ENCODE peak calls at places on chromosomes 12 and 14, in six cellular contexts. I, R, C, U, E and P are unnamed samples.

GRCh38 chr14:68263563-68264350 is 444.2 kb downstream of the RAD51B start:
- DNase-seq in I (peak; percentile 67), R (peak; percentile 58), C (no peak), U (no peak), E (no peak), P (peak; percentile 51)

GRCh38 chr12:56151672-56152131 is 685 bp upstream of the MYL6B start:
- DNase-seq in I (peak; percentile 24), R (no peak), C (peak; percentile 63), U (peak; percentile 68), E (peak; percentile 70), P (no peak)

GRCh38 chr12:66813137-66813867 is 134.4 kb upstream of the GRIP1 start:
- DNase-seq in I (no peak), R (no peak), C (no peak), U (no peak), E (no peak), P (no peak)

GRCh38 chr12:98601924-98602323 is 8.4 kb downstream of the SLC25A3 start:
- DNase-seq in I (no peak), R (no peak), C (no peak), U (no peak), E (no peak), P (no peak)

GRCh38 chr14:101509730-101510371 is 51.4 kb upstream of the DIO3 start:
- DNase-seq in I (no peak), R (no peak), C (no peak), U (no peak), E (peak; percentile 24), P (no peak)

GRCh38 chr14:100476012-100476822 is 111.0 kb downstream of the BEGAIN start:
- DNase-seq in I (peak; percentile 96), R (peak; percentile 66), C (no peak), U (peak; percentile 42), E (no peak), P (peak; percentile 86)

GRCh38 chr14:34872822-34873590 is 2.2 kb downstream of the BAZ1A start:
- DNase-seq in I (peak; percentile 59), R (peak; percentile 57), C (no peak), U (no peak), E (no peak), P (peak; percentile 60)

GRCh38 chr12:85782711-85783110 is 53.5 kb downstream of the RASSF9 start:
- DNase-seq in I (no peak), R (no peak), C (no peak), U (no peak), E (no peak), P (no peak)

GRCh38 chr14:74140374-74140850 is 55.7 kb downstream of the LIN52 start:
- DNase-seq in I (peak; percentile 31), R (peak; percentile 38), C (peak; percentile 74), U (no peak), E (peak; percentile 82), P (peak; percentile 72)

GRCh38 chr12:30756074-30756473 is 1.3 kb upstream of the CAPRIN2 start:
- DNase-seq in I (no peak), R (no peak), C (no peak), U (no peak), E (no peak), P (no peak)

GRCh38 chr12:30753761-30754382 is 879 bp downstream of the CAPRIN2 start:
- DNase-seq in I (peak; percentile 51), R (peak; percentile 52), C (no peak), U (no peak), E (no peak), P (peak; percentile 27)

GRCh38 chr12:30754383-30754749 is 385 bp downstream of the CAPRIN2 start:
- DNase-seq in I (no peak), R (no peak), C (no peak), U (no peak), E (no peak), P (no peak)

GRCh38 chr12:30755395-30755762 is 628 bp upstream of the CAPRIN2 start:
- DNase-seq in I (no peak), R (no peak), C (no peak), U (no peak), E (no peak), P (no peak)

GRCh38 chr12:30754750-30755394 is at the start of gene CAPRIN2:
- DNase-seq in I (peak; percentile 89), R (peak; percentile 98), C (peak; percentile 96), U (peak; percentile 98), E (peak; percentile 97), P (peak; percentile 96)
- TF ChIP-seq CTCF in I (no peak), R (no peak), C (peak; percentile 11), U (peak; percentile 47), E (peak; percentile 29), P (peak; percentile 28)

GRCh38 chr14:23569443-23570151 is 2.0 kb upstream of the AP1G2 start:
- DNase-seq in I (no peak), R (no peak), C (no peak), U (no peak), E (no peak), P (no peak)
- H3K4me3 ChIP-seq in I (no peak overlapping the region), R (no peak overlapping the region), C (no peak overlapping the region), U (no peak overlapping the region), E (no peak overlapping the region), P (no peak overlapping the region)

GRCh38 chr12:82996168-82996812 is 309.6 kb downstream of the TMTC2 start:
- DNase-seq in I (no peak), R (no peak), C (no peak), U (no peak), E (no peak), P (no peak)
- TF ChIP-seq CTCF in I (no peak), R (no peak), C (no peak), U (no peak), E (no peak), P (no peak)

GRCh38 chr14:53925201-53925766 is 31.3 kb downstream of the BMP4 start:
- DNase-seq in I (peak; percentile 40), R (peak; percentile 7), C (no peak), U (no peak), E (no peak), P (peak; percentile 59)
- H3K4me3 ChIP-seq in I (no peak overlapping the region), R (no peak overlapping the region), C (no peak overlapping the region), U (no peak overlapping the region), E (no peak overlapping the region), P (no peak overlapping the region)

GRCh38 chr12:83261998-83262397 is 575.3 kb downstream of the TMTC2 start:
- DNase-seq in I (no peak), R (no peak), C (no peak), U (no peak), E (no peak), P (no peak)
- TF ChIP-seq CTCF in I (no peak), R (no peak), C (no peak), U (no peak), E (no peak), P (no peak)

GRCh38 chr12:27970391-27970980 is 2.0 kb downstream of the PTHLH start:
- DNase-seq in I (peak; percentile 38), R (peak; percentile 60), C (no peak), U (no peak), E (no peak), P (peak; percentile 52)
- H3K4me3 ChIP-seq in I (peak overlapping the region; percentile 60), R (peak overlapping the region; percentile 63), C (peak overlapping the region; percentile 6), U (peak overlapping the region; percentile 72), E (peak overlapping the region; percentile 36), P (peak overlapping the region; percentile 57)

GRCh38 chr14:22821193-22822016 is 6.2 kb upstream of the SLC7A7 start:
- DNase-seq in I (no peak), R (no peak), C (no peak), U (peak; percentile 42), E (no peak), P (peak; percentile 54)

GRCh38 chr14:22822017-22822618 is 6.9 kb upstream of the SLC7A7 start:
- DNase-seq in I (no peak), R (no peak), C (no peak), U (no peak), E (no peak), P (no peak)

GRCh38 chr14:22820731-22821130 is 5.5 kb upstream of the SLC7A7 start:
- DNase-seq in I (peak; percentile 11), R (no peak), C (no peak), U (no peak), E (no peak), P (peak; percentile 24)

GRCh38 chr14:22824711-22825359 is 4.9 kb upstream of the MRPL52 start:
- DNase-seq in I (peak; percentile 98), R (peak; percentile 94), C (no peak), U (no peak), E (peak; percentile 53), P (peak; percentile 90)

GRCh38 chr14:22822619-22823551 is 6.8 kb upstream of the MRPL52 start:
- DNase-seq in I (peak; percentile 83), R (peak; percentile 95), C (peak; percentile 78), U (peak; percentile 74), E (peak; percentile 81), P (peak; percentile 91)
- TF ChIP-seq CTCF in I (peak; percentile 86), R (peak; percentile 87), C (peak; percentile 85), U (peak; percentile 89), E (peak; percentile 86), P (peak; percentile 85)

GRCh38 chr14:105489607-105490317 is 1.3 kb upstream of the TEDC1 start:
- DNase-seq in I (peak; percentile 74), R (peak; percentile 85), C (peak; percentile 85), U (peak; percentile 88), E (peak; percentile 89), P (peak; percentile 83)

GRCh38 chr14:105487449-105487985 is 831 bp downstream of the CRIP1 start:
- DNase-seq in I (no peak), R (no peak), C (no peak), U (peak; percentile 62), E (peak; percentile 83), P (no peak)

GRCh38 chr14:105490318-105490571 is 801 bp upstream of the TEDC1 start:
- DNase-seq in I (no peak), R (no peak), C (no peak), U (no peak), E (no peak), P (no peak)

GRCh38 chr14:105487986-105488777 is 1.5 kb downstream of the CRIP1 start:
- DNase-seq in I (no peak), R (no peak), C (no peak), U (no peak), E (peak; percentile 76), P (no peak)

DNA sequence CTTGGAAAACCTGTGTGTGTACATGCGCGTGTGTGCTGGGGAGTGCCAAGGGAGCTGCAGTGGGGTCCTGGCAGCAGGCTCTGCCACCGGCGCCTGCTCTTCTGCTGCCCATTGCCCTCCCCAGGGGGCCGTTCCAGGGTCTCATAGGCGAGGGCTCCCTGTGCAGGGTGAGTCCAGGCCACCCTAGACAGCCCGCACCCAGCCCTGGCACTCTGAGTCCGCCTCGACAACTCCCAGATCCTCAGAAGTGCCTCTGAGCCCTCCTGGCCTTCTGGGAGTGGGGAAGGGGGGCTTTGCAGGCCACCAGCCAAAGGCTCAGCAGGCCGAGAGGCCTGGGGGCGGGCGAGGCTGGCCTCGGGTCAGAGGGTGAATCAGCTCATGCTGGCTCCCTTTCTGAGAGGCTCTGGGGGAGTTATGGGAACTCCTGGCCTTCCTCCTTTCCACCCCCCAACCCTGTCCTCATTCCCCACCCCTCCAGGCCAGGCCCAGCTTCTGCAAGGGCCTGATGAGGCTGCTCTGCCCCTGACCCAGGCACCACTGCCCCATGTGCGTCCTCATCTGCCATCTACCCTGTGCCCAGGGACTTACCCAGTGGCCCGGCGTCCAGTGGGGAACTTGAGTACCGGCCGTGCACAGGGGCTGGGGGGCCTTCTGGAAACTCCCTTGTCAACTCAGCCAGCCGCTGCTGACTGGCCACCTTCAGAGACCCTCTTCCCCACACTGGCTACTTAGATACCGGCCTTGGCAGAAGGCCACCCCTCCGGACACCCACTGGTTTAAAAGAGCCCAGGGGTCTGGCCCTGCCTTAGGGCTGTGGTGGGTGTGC is 2.1 kb upstream of the TEDC1 start:
- DNase-seq in I (no peak), R (no peak), C (no peak), U (no peak), E (no peak), P (no peak)
- H3K4me3 ChIP-seq in I (no peak overlapping the region), R (no peak overlapping the region), C (no peak overlapping the region), U (peak overlapping the region; percentile 84), E (peak overlapping the region; percentile 81), P (no peak overlapping the region)